ENCODE peak calls at places on chromosomes 13 and 19, in nine cellular contexts. E is kidney; I is pancreas; C is psoas muscle; V is cardiac muscle cell; L is brain microvascular endothelial cell; W is CD8-positive, alpha-beta T cell; J is body of pancreas; K is CD4-positive, alpha-beta memory T cell. P is an unnamed sample.

GRCh38 chr19:679418-680286 is 3.5 kb downstream of the FSTL3 start:
- DNase-seq in E (peak), I (peak), C (peak), V (peak), L (no peak), W (no peak), J (peak), K (peak), P (peak)

GRCh38 chr13:24052547-24052981 is 108.0 kb upstream of the SPATA13 start:
- DNase-seq in E (no peak), I (no peak), C (peak), V (no peak), L (no peak), W (no peak), J (no peak), K (no peak), P (no peak)

GRCh38 chr19:9342610-9343304 is 18.8 kb downstream of the ZNF559 start:
- DNase-seq in E (no peak), I (no peak), C (no peak), V (no peak), L (no peak), W (no peak), J (no peak), K (no peak), P (no peak)

GRCh38 chr19:6212403-6213265 is 67.1 kb downstream of the MLLT1 start:
- DNase-seq in E (peak), I (no peak), C (peak), V (no peak), L (no peak), W (no peak), J (no peak), K (no peak), P (peak)

GRCh38 chr13:23554000-23554399 is 16.2 kb upstream of the TNFRSF19 start:
- DNase-seq in E (no peak), I (no peak), C (no peak), V (no peak), L (no peak), W (no peak), J (no peak), K (no peak), P (no peak)

GRCh38 chr13:99331881-99332293 is 24.7 kb upstream of the GPR183 start:
- DNase-seq in E (no peak), I (no peak), C (no peak), V (no peak), L (no peak), W (no peak), J (no peak), K (no peak), P (no peak)

GRCh38 chr19:7861619-7862412 is 12.4 kb downstream of the PRR36 start:
- DNase-seq in E (peak), I (no peak), C (no peak), V (no peak), L (no peak), W (no peak), J (no peak), K (no peak), P (no peak)

GRCh38 chr13:81197483-81197882 is 856.6 kb upstream of the SPRY2 start:
- DNase-seq in E (no peak), I (no peak), C (no peak), V (no peak), L (no peak), W (no peak), J (no peak), K (no peak), P (no peak)

GRCh38 chr13:68584776-68585175 is 1354.6 kb upstream of the PCDH9 start:
- DNase-seq in E (no peak), I (no peak), C (no peak), V (no peak), L (no peak), W (no peak), J (no peak), K (no peak), P (no peak)

GRCh38 chr19:11023016-11023415 is 62.2 kb downstream of the SMARCA4 start:
- DNase-seq in E (no peak), I (no peak), C (no peak), V (no peak), L (no peak), W (no peak), J (peak), K (no peak), P (no peak)

GRCh38 chr19:56917998-56918397 is 77.5 kb upstream of the PEG3 start:
- DNase-seq in E (no peak), I (no peak), C (no peak), V (no peak), L (no peak), W (no peak), J (no peak), K (no peak), P (no peak)

GRCh38 chr19:57374179-57374578 is 10.8 kb downstream of the TRAPPC2B start:
- DNase-seq in E (no peak), I (no peak), C (no peak), V (no peak), L (no peak), W (no peak), J (no peak), K (no peak), P (no peak)

GRCh38 chr13:100650321-100650720 is 24.3 kb downstream of the TMTC4 start:
- DNase-seq in E (no peak), I (no peak), C (no peak), V (no peak), L (no peak), W (no peak), J (no peak), K (no peak), P (no peak)

GRCh38 chr13:102817907-102818306 is 19.0 kb downstream of the BIVM start:
- DNase-seq in E (no peak), I (no peak), C (no peak), V (no peak), L (no peak), W (no peak), J (no peak), K (no peak), P (no peak)

GRCh38 chr13:23681253-23681652 is 111.0 kb downstream of the TNFRSF19 start:
- DNase-seq in E (no peak), I (no peak), C (no peak), V (no peak), L (peak), W (no peak), J (no peak), K (no peak), P (peak)

GRCh38 chr19:43560687-43561086 is 14.6 kb downstream of the XRCC1 start:
- DNase-seq in E (peak), I (no peak), C (no peak), V (no peak), L (peak), W (no peak), J (no peak), K (no peak), P (no peak)

GRCh38 chr13:93867481-93867880 is 612.0 kb downstream of the DCT start:
- DNase-seq in E (no peak), I (no peak), C (no peak), V (no peak), L (no peak), W (no peak), J (no peak), K (no peak), P (no peak)

GRCh38 chr19:11495481-11495880 is 10.2 kb downstream of the ZNF653 start:
- DNase-seq in E (no peak), I (no peak), C (no peak), V (no peak), L (no peak), W (no peak), J (no peak), K (no peak), P (no peak)

GRCh38 chr19:18650048-18650435 is 13.2 kb downstream of the KLHL26 start:
- DNase-seq in E (peak), I (no peak), C (peak), V (no peak), L (peak), W (no peak), J (peak), K (no peak), P (no peak)

GRCh38 chr19:1417145-1417544 is 9.8 kb downstream of the DAZAP1 start:
- DNase-seq in E (no peak), I (no peak), C (peak), V (no peak), L (peak), W (no peak), J (no peak), K (no peak), P (no peak)

GRCh38 chr19:56125806-56126590 is 4.9 kb upstream of the ZNF787 start:
- DNase-seq in E (no peak), I (no peak), C (peak), V (peak), L (no peak), W (no peak), J (peak), K (no peak), P (no peak)

GRCh38 chr19:8615022-8615421 is 4.5 kb upstream of the ADAMTS10 start:
- DNase-seq in E (no peak), I (no peak), C (no peak), V (no peak), L (no peak), W (no peak), J (no peak), K (no peak), P (no peak)

GRCh38 chr13:70520275-70520674 is 412.0 kb upstream of the KLHL1 start:
- DNase-seq in E (no peak), I (no peak), C (no peak), V (no peak), L (no peak), W (no peak), J (no peak), K (no peak), P (no peak)

GRCh38 chr13:46728777-46729176 is 68.2 kb downstream of the ESD start:
- DNase-seq in E (no peak), I (no peak), C (no peak), V (no peak), L (no peak), W (no peak), J (no peak), K (no peak), P (no peak)

GRCh38 chr19:6721773-6722172 is 1.3 kb upstream of the C3 start:
- DNase-seq in E (no peak), I (no peak), C (no peak), V (no peak), L (no peak), W (no peak), J (no peak), K (no peak), P (no peak)

GRCh38 chr13:52383362-52383761 is 22.6 kb downstream of the THSD1 start:
- DNase-seq in E (no peak), I (no peak), C (no peak), V (no peak), L (no peak), W (no peak), J (no peak), K (no peak), P (no peak)

DNA sequence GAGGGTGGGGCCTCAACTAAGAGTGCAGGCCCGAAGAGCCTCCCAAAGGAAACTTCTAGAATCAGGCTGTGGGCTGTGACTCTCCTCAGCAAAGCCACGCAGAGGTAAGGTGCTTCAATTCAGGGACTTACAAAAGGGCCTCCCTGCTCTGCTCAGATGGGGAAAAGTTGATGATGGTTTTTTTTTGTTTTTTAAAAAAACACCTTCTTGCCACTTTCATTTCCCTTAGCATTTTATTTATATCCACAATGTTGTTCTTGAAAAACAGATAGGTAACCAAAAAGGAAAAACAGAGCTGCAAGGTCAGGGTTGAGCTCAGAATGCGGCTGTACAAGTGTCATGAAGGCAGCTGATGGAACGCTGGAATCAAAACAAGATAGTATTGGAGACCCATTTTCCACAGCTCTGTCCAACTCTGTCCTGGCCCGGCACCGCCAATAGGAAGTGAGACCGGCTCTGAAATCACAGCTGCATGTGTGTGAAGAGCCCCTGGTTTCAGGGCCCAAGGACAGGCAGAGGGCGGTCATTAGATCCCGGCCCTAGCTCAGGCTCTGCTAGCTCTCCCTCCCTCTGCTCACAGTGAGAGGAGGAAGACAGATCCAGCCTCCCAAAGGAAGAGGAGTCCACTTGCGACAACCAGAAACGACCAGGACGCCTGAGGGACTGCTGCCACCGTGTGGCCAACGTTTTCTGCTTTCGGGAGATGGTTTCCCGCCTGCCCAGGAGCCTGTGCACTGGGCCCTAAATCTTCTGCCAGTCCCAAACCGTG is 58.3 kb downstream of the KLF2 start:
- DNase-seq in E (peak), I (peak), C (peak), V (peak), L (peak), W (peak), J (peak), K (peak), P (peak)
- H3K4me3 ChIP-seq in E (no peak), I (no peak), C (no peak), V (no peak), L (no peak), W (peak), J (no peak), K (peak), P (no peak)

DNA sequence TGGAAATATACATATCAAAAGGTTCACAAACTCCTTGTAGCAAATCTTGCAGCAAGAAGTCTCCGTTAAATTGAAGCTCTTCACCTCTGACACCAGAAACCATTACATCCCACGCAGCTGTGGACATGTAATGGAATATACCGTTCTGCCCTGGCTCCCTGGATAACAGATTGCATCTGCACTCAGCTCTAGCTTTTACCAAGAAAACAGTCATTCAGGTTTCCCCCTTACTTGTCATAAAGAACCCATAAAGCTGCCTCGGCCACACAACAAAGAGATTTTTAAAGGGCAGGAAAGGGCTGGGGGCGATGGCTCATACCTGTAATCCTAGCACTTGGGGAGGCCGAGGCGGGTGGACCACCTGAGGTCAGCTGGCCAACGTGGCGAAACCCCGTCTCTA is 127.6 kb upstream of the RFC3 start:
- DNase-seq in E (no peak), I (no peak), C (no peak), V (no peak), L (no peak), W (no peak), J (no peak), K (no peak), P (no peak)
- H3K27ac ChIP-seq in E (no peak), I (no peak), C (no peak), V (no peak), L (no peak), W (no peak), J (no peak), K (no peak), P (no peak)

DNA sequence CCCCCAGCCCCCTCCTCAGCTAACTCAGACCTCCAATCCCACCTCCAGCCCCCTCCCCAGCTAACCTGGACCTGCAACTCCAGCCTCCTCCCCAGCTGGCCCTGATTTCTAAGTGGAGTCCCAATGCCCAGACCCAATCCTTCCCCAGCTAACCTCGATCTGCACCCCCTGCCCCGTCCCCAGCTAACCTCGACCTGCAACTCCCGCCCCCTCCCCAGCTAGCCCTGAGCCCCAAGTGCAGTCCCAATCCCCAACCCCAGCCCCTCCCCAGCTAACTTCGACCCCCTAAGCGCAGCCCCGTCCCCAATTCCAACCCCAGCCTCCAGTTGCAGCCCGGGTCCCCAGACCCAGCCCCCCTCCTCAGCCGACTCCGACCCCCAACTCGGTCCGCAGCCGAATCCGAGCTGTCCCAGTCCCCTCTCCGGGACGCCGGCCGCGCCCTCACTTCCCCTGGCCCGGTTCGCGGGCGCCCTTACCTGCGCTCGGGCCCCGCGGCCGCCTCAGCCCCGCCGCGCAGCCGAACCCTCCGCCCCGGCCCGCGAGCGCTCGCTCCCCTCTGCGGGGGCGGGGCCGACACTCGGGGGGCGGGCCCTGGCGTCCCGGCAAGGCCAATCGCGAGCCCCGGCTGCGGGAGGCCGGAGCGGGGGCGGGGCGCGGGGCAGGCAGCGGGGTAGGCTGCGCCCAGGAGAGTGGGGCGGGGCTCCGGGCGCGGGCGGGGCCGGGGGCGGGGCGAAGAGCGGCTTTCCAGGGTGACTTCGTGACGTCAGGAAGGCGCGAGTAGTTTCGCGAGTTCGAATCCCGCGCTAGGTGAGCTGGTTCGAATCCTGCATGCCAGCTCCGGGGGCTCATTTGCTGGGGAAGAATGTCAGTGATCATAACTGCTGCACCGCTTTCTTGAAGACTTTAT is at the start of gene GNG7:
- DNase-seq in E (peak), I (peak), C (peak), V (peak), L (peak), W (peak), J (peak), K (peak), P (peak)
- H3K4me3 ChIP-seq in E (peak), I (peak), C (peak), V (peak), L (peak), W (peak), J (peak), K (peak), P (peak)

GRCh38 chr19:31226536-31226935 is 122.7 kb downstream of the TSHZ3 start:
- DNase-seq in E (no peak), I (no peak), C (no peak), V (no peak), L (no peak), W (no peak), J (no peak), K (no peak), P (no peak)
- H3K27ac ChIP-seq in E (no peak), I (no peak), C (no peak), V (no peak), L (no peak), W (no peak), J (no peak), K (no peak), P (no peak)

DNA sequence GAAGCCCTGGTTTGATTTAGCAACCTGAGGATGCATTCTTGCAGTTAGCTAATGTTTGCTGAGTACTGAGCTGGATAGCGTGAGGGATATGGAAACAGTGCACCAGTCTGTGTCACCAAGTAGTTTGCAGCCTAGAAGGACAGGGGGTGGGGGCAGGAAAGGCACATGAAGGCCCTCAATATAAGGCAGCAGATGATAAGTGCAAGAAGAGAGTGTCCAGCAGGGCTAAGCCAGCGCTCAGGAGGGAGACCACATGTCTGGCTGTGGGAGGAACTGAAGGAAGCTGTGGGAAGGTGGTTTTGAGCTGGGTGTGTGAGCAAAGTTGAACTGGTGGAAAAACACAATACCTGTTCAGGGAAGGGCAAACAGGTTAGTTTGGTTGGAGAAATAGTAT is 1.7 kb downstream of the CXCL17 start:
- DNase-seq in E (no peak), I (no peak), C (no peak), V (no peak), L (no peak), W (no peak), J (no peak), K (peak), P (peak)
- H3K4me3 ChIP-seq in E (no peak), I (no peak), C (no peak), V (no peak), L (no peak), W (no peak), J (no peak), K (no peak), P (no peak)

DNA sequence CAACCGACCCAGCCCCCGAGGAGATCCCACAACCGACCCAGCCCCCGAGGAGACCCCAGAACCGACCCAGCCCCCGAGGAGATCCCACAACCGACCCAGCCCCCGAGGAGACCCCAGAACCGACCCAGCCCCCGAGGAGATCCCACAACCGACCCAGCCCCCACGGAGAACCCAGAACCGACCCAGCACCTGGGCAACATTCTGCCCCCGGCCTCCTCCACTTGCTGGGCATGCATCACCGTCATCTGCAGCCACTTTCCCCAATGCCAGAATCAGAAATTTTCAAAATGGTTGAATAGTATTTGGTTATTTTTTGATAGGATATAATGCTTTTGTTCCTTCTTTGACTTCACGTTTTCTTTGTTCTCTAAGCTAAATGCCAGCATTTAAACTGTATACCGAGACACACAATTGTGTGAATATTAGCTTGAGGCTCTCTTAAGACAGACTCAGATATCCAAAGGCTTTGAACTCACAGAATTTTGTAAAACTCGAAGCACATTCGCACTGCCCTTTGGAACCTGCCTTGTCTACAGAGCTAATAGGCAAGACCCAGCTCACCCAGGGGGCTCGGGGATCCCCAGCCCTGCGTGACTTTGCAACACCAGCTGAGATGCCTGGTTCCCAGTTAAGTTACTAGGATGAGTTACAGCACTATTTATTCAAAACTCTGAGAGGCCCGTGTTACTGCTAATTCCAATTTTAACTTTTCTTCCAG is 15.5 kb upstream of the RASA3 start:
- DNase-seq in E (peak), I (no peak), C (no peak), V (no peak), L (no peak), W (no peak), J (no peak), K (no peak), P (no peak)
- H3K27ac ChIP-seq in E (no peak), I (peak), C (no peak), V (no peak), L (no peak), W (peak), J (peak), K (peak), P (no peak)